ENCODE peak calls at places on chromosomes 11 and 22, in ten cellular contexts. S, K, X, J, G, M, H, D, C and V are unnamed samples. For H3K9me3, the result is how much of the 10 kb centered on the place peaks cover.

GRCh38 chr11:6654281-6655019 is 1.2 kb downstream of the DCHS1 start:
- DNase-seq in S (no peak), K (no peak), X (peak), J (no peak), G (no peak), M (peak), H (no peak), D (peak), C (no peak), V (no peak)

GRCh38 chr11:116857936-116858335 is 20.5 kb upstream of the APOA1 start:
- DNase-seq in S (no peak), K (no peak), X (no peak), J (no peak), G (no peak), M (no peak), H (no peak), D (no peak), C (no peak), V (no peak)

GRCh38 chr11:34650528-34650927 is 29.6 kb downstream of the EHF start:
- DNase-seq in S (no peak), K (no peak), X (no peak), J (no peak), G (no peak), M (no peak), H (peak), D (no peak), C (no peak), V (no peak)

GRCh38 chr11:116219171-116219635 is 553.6 kb downstream of the BUD13 start:
- DNase-seq in S (no peak), K (no peak), X (no peak), J (no peak), G (no peak), M (no peak), H (no peak), D (no peak), C (no peak), V (peak)

GRCh38 chr11:119641991-119642745 is 86.8 kb downstream of the NECTIN1 start:
- DNase-seq in S (peak), K (no peak), X (no peak), J (no peak), G (no peak), M (no peak), H (no peak), D (no peak), C (no peak), V (no peak)

GRCh38 chr11:12717851-12718291 is 43.6 kb downstream of the TEAD1 start:
- DNase-seq in S (peak), K (no peak), X (no peak), J (no peak), G (no peak), M (no peak), H (peak), D (no peak), C (no peak), V (no peak)

GRCh38 chr11:96964661-96965060 is 574.8 kb downstream of the JRKL start:
- DNase-seq in S (no peak), K (no peak), X (no peak), J (no peak), G (no peak), M (no peak), H (no peak), D (no peak), C (no peak), V (no peak)

GRCh38 chr22:37442537-37442936 is 15.3 kb upstream of the ELFN2 start:
- DNase-seq in S (peak), K (no peak), X (no peak), J (no peak), G (no peak), M (no peak), H (no peak), D (no peak), C (no peak), V (no peak)

GRCh38 chr22:33853200-33854097 is 66.8 kb downstream of the LARGE1 start:
- DNase-seq in S (peak), K (peak), X (peak), J (peak), G (peak), M (peak), H (peak), D (peak), C (peak), V (peak)

GRCh38 chr11:38598413-38598812 is 2000.4 kb upstream of the RAG2 start:
- DNase-seq in S (no peak), K (no peak), X (no peak), J (no peak), G (no peak), M (no peak), H (no peak), D (no peak), C (no peak), V (no peak)

GRCh38 chr11:12259956-12260355 is 117.4 kb upstream of the PARVA start:
- DNase-seq in S (no peak), K (no peak), X (no peak), J (peak), G (no peak), M (no peak), H (no peak), D (no peak), C (no peak), V (no peak)

GRCh38 chr11:124302756-124303155 is 11.0 kb downstream of the OR8D1 start:
- DNase-seq in S (no peak), K (no peak), X (no peak), J (no peak), G (no peak), M (no peak), H (no peak), D (no peak), C (no peak), V (no peak)

GRCh38 chr11:116740741-116741140 is 32.0 kb downstream of the BUD13 start:
- DNase-seq in S (no peak), K (no peak), X (no peak), J (no peak), G (no peak), M (no peak), H (no peak), D (no peak), C (no peak), V (no peak)

GRCh38 chr11:43268786-43269185 is 43.0 kb upstream of the API5 start:
- DNase-seq in S (no peak), K (no peak), X (no peak), J (no peak), G (no peak), M (no peak), H (no peak), D (no peak), C (no peak), V (no peak)

GRCh38 chr11:93133710-93134109 is 64.1 kb downstream of the SLC36A4 start:
- DNase-seq in S (no peak), K (no peak), X (no peak), J (no peak), G (no peak), M (no peak), H (no peak), D (no peak), C (no peak), V (no peak)

GRCh38 chr11:73862971-73863370 is 13.7 kb downstream of the COA4 start:
- DNase-seq in S (no peak), K (no peak), X (no peak), J (no peak), G (no peak), M (no peak), H (no peak), D (no peak), C (no peak), V (no peak)

GRCh38 chr22:37733625-37734401 is 37.0 kb downstream of the TRIOBP start:
- DNase-seq in S (no peak), K (no peak), X (no peak), J (no peak), G (no peak), M (no peak), H (no peak), D (no peak), C (no peak), V (no peak)

GRCh38 chr11:113670830-113671215 is 35.3 kb downstream of the TMPRSS5 start:
- DNase-seq in S (no peak), K (no peak), X (no peak), J (no peak), G (no peak), M (no peak), H (no peak), D (no peak), C (no peak), V (no peak)

GRCh38 chr11:128522063-128522942 is 65.1 kb downstream of the ETS1 start:
- DNase-seq in S (peak), K (peak), X (peak), J (peak), G (peak), M (peak), H (peak), D (peak), C (peak), V (peak)

GRCh38 chr11:77040401-77040777 is 6.2 kb downstream of the B3GNT6 start:
- DNase-seq in S (no peak), K (no peak), X (no peak), J (no peak), G (no peak), M (no peak), H (no peak), D (no peak), C (no peak), V (no peak)

GRCh38 chr22:28883917-28884753 is 763 bp downstream of the ZNRF3 start:
- DNase-seq in S (peak), K (peak), X (peak), J (peak), G (peak), M (peak), H (no peak), D (peak), C (no peak), V (no peak)

GRCh38 chr11:68011046-68011943 is 1.2 kb downstream of the ALDH3B1 start:
- DNase-seq in S (no peak), K (no peak), X (peak), J (no peak), G (no peak), M (no peak), H (no peak), D (no peak), C (no peak), V (no peak)

GRCh38 chr22:27853404-27853803 is 51.8 kb upstream of the MN1 start:
- DNase-seq in S (no peak), K (no peak), X (no peak), J (no peak), G (no peak), M (no peak), H (no peak), D (no peak), C (peak), V (no peak)

GRCh38 chr11:64055077-64055476 is 19.3 kb downstream of the FLRT1 start:
- DNase-seq in S (no peak), K (peak), X (peak), J (no peak), G (no peak), M (no peak), H (no peak), D (no peak), C (no peak), V (no peak)

GRCh38 chr11:46117842-46118241 is 3.4 kb downstream of the PHF21A start:
- DNase-seq in S (peak), K (no peak), X (no peak), J (no peak), G (no peak), M (no peak), H (no peak), D (no peak), C (no peak), V (no peak)

GRCh38 chr11:108734956-108735559 is 70.2 kb downstream of the DDX10 start:
- DNase-seq in S (peak), K (no peak), X (no peak), J (no peak), G (no peak), M (no peak), H (no peak), D (no peak), C (no peak), V (no peak)

GRCh38 chr11:57072640-57073039 is 83.9 kb downstream of the OR5AK2 start:
- DNase-seq in S (no peak), K (no peak), X (no peak), J (no peak), G (no peak), M (no peak), H (no peak), D (no peak), C (peak), V (no peak)

GRCh38 chr11:81644239-81644840 is 1089.3 kb downstream of the FAM181B start:
- DNase-seq in S (peak), K (no peak), X (no peak), J (peak), G (no peak), M (peak), H (no peak), D (no peak), C (no peak), V (no peak)

GRCh38 chr22:50696799-50697561 is 24.4 kb downstream of the SHANK3 start:
- DNase-seq in S (no peak), K (peak), X (peak), J (peak), G (peak), M (no peak), H (no peak), D (peak), C (no peak), V (no peak)

GRCh38 chr22:21082248-21082647 is 36.5 kb downstream of the LRRC74B start:
- DNase-seq in S (no peak), K (no peak), X (no peak), J (no peak), G (no peak), M (no peak), H (no peak), D (no peak), C (no peak), V (no peak)

GRCh38 chr11:120019191-120019590 is 118.7 kb downstream of the TRIM29 start:
- DNase-seq in S (no peak), K (no peak), X (no peak), J (no peak), G (no peak), M (no peak), H (no peak), D (no peak), C (no peak), V (no peak)

GRCh38 chr11:102630598-102631448 is 5.7 kb upstream of the MMP20 start:
- DNase-seq in S (no peak), K (no peak), X (no peak), J (no peak), G (no peak), M (no peak), H (no peak), D (no peak), C (no peak), V (no peak)

GRCh38 chr11:94450061-94450460 is 43.6 kb downstream of the MRE11 start:
- DNase-seq in S (no peak), K (no peak), X (no peak), J (no peak), G (no peak), M (no peak), H (no peak), D (no peak), C (no peak), V (no peak)

GRCh38 chr11:118872403-118872821 is 11.3 kb upstream of the CXCR5 start:
- DNase-seq in S (no peak), K (no peak), X (no peak), J (no peak), G (no peak), M (no peak), H (no peak), D (no peak), C (no peak), V (no peak)

GRCh38 chr11:31790649-31791048 is 20.5 kb downstream of the PAX6 start:
- DNase-seq in S (no peak), K (no peak), X (no peak), J (no peak), G (no peak), M (no peak), H (no peak), D (no peak), C (no peak), V (no peak)

GRCh38 chr22:17969732-17970131 is 54.6 kb downstream of the MICAL3 start:
- DNase-seq in S (no peak), K (peak), X (peak), J (no peak), G (no peak), M (no peak), H (no peak), D (no peak), C (no peak), V (no peak)

GRCh38 chr11:83044958-83045712 is 26.6 kb downstream of the RAB30 start:
- DNase-seq in S (peak), K (no peak), X (no peak), J (no peak), G (no peak), M (no peak), H (no peak), D (no peak), C (no peak), V (no peak)

GRCh38 chr11:75013051-75013450 is 24.3 kb downstream of the NEU3 start:
- DNase-seq in S (no peak), K (no peak), X (no peak), J (no peak), G (no peak), M (no peak), H (no peak), D (no peak), C (no peak), V (peak)

GRCh38 chr22:17493384-17493981 is 69.8 kb upstream of the SLC25A18 start:
- DNase-seq in S (no peak), K (no peak), X (no peak), J (no peak), G (no peak), M (no peak), H (no peak), D (no peak), C (no peak), V (no peak)

DNA sequence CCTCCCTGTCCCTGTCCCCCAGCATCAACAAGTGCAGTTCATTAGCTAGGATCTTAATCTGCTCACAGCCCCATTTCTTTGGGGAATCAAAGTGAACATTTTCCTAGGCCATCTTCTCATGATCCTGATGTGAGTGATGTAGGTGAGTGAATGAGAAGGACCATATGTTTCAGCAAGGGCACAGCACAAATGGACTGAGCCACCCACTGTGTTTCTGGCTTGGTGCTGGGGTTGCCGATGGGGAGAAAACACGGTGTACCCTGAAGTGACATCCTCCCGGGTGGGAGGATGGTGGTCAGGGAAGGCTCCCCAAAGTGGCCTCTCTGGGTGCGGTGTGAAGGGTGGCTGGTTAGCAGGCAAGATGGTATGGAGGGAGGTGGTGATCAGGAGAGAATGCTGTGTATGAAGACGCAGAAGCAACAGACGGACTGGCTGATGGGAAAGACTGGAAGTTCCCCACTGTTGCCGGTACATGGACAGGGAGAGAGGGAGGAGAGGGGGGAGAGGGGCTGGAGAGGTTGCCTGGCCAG is 72.2 kb downstream of the JAM3 start:
- DNase-seq in S (no peak), K (no peak), X (no peak), J (no peak), G (no peak), M (no peak), H (no peak), D (no peak), C (no peak), V (no peak)
- H3K9me3 ChIP-seq in S (under half), K (under half), X (under half), J (under half), G (under half), M (under half), H (under half), D (under half), C (under half), V (under half)

DNA sequence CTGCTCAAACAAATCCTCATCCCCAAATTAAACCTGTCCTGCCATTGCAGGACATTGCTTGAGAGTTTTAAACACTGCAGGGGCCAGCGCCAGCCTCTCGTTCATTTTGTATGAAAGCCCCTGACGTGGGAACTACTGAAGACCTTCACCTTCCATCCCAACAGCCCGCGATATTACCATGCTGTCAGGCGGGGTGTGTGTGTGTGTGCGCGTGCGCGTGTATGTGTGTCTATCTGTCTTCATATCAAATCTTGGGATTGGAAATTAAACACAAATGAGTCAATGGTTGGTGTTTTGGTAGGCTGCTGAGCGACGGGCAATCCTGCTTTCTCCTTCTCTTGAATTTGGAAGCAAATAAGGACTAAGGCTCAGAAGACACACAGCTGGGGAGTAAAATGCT is 776.9 kb downstream of the TBC1D22A start:
- DNase-seq in S (no peak), K (no peak), X (no peak), J (no peak), G (no peak), M (no peak), H (no peak), D (no peak), C (no peak), V (no peak)
- H3K9me3 ChIP-seq in S (under half), K (under half), X (under half), J (half or more), G (under half), M (under half), H (under half), D (under half), C (under half), V (under half)

GRCh38 chr11:21811572-21811971 is 381.3 kb upstream of the ANO5 start:
- DNase-seq in S (no peak), K (no peak), X (no peak), J (peak), G (no peak), M (no peak), H (no peak), D (no peak), C (no peak), V (no peak)
- H3K9me3 ChIP-seq in S (under half), K (under half), X (under half), J (under half), G (under half), M (under half), H (under half), D (under half), C (under half), V (under half)

GRCh38 chr22:47498969-47499368 is 736.5 kb downstream of the TBC1D22A start:
- DNase-seq in S (no peak), K (no peak), X (no peak), J (no peak), G (no peak), M (no peak), H (no peak), D (no peak), C (no peak), V (no peak)

DNA sequence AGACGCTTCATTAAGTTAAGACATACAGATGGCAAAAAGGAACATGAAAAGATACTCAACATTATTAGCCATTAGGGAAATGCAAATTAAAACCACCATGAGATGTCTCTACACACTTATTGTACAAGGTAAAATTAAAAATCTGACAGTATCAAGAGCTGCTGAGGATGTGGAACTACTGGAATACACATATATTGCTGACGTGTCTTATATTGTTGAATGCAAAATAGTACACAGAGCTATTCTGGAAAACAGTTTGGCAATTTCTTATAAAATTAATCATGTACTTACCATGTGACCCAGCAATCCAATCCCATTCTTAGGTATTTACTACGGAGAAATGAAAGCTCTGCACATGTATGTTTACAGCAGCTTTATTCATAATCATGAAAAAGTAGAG is 742.5 kb downstream of the TBC1D22A start:
- DNase-seq in S (no peak), K (no peak), X (no peak), J (no peak), G (no peak), M (no peak), H (no peak), D (no peak), C (no peak), V (no peak)
- H3K9me3 ChIP-seq in S (under half), K (under half), X (under half), J (under half), G (under half), M (under half), H (under half), D (under half), C (under half), V (under half)

DNA sequence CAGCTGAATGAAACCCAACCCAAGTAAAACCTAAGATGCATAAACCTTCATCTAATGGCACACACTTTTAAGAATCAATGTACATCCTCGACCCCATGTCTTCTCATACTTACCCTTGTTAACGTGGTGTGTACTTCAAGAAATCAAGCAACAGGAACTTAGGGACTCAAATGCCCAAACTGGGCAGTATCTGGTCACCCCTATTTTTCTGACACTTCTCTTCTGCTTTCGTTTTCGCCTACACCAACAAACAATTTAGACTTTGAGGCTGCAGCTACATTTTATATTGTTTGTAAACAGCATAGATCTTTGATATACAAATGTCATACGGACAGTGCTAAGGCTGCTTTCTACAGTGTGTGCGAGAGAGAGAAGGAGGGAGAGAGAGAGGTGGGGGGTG is 1044.0 kb downstream of the NTM start:
- DNase-seq in S (no peak), K (no peak), X (no peak), J (no peak), G (no peak), M (no peak), H (no peak), D (no peak), C (no peak), V (no peak)
- H3K9me3 ChIP-seq in S (under half), K (under half), X (under half), J (under half), G (under half), M (under half), H (under half), D (under half), C (under half), V (under half)